ENCODE peak calls at places on chromosome 4, in ten cellular contexts. One of them, this sample, is unnamed. For H3K4me1, the result is how much of the 10 kb centered on the place peaks cover.

GRCh38 chr4:73021634-73022033 is 47.9 kb downstream of the COX18 start:
- DNase-seq in tibial artery: no peak
- DNase-seq in heart right ventricle: no peak
- DNase-seq in BE2C: peak
- DNase-seq in ovary: no peak
- DNase-seq in cardiac muscle cell: peak
- DNase-seq in H1: no peak
- DNase-seq in transverse colon: no peak
- DNase-seq in left ventricle myocardium inferior: no peak
- DNase-seq in lower lobe of right lung: no peak
- DNase-seq in this sample: no peak

GRCh38 chr4:181569553-181569952 is 673.6 kb upstream of the TENM3 start:
- DNase-seq in cardiac muscle cell: peak
- DNase-seq in tibial artery: no peak
- DNase-seq in ovary: no peak
- DNase-seq in H1: no peak
- DNase-seq in heart right ventricle: no peak
- DNase-seq in left ventricle myocardium inferior: no peak
- DNase-seq in BE2C: no peak
- DNase-seq in lower lobe of right lung: no peak
- DNase-seq in transverse colon: no peak
- DNase-seq in this sample: no peak

GRCh38 chr4:144754562-144755410 is 108.8 kb downstream of the HHIP start:
- DNase-seq in lower lobe of right lung: no peak
- DNase-seq in heart right ventricle: no peak
- DNase-seq in left ventricle myocardium inferior: no peak
- DNase-seq in cardiac muscle cell: peak
- DNase-seq in tibial artery: no peak
- DNase-seq in H1: no peak
- DNase-seq in transverse colon: no peak
- DNase-seq in BE2C: no peak
- DNase-seq in ovary: no peak
- DNase-seq in this sample: no peak

GRCh38 chr4:169665039-169665732 is 44.8 kb downstream of the CLCN3 start:
- DNase-seq in heart right ventricle: no peak
- DNase-seq in BE2C: no peak
- DNase-seq in transverse colon: no peak
- DNase-seq in left ventricle myocardium inferior: no peak
- DNase-seq in H1: no peak
- DNase-seq in lower lobe of right lung: no peak
- DNase-seq in ovary: no peak
- DNase-seq in cardiac muscle cell: no peak
- DNase-seq in tibial artery: no peak
- DNase-seq in this sample: no peak

GRCh38 chr4:164081801-164082200 is 587.3 kb downstream of the TMA16 start:
- DNase-seq in BE2C: no peak
- DNase-seq in ovary: no peak
- DNase-seq in cardiac muscle cell: no peak
- DNase-seq in heart right ventricle: no peak
- DNase-seq in tibial artery: no peak
- DNase-seq in lower lobe of right lung: no peak
- DNase-seq in H1: no peak
- DNase-seq in left ventricle myocardium inferior: no peak
- DNase-seq in transverse colon: no peak
- DNase-seq in this sample: no peak

GRCh38 chr4:15238720-15239119 is 189.1 kb upstream of the C1QTNF7 start:
- DNase-seq in transverse colon: no peak
- DNase-seq in ovary: peak
- DNase-seq in heart right ventricle: no peak
- DNase-seq in BE2C: peak
- DNase-seq in cardiac muscle cell: peak
- DNase-seq in lower lobe of right lung: no peak
- DNase-seq in left ventricle myocardium inferior: no peak
- DNase-seq in tibial artery: no peak
- DNase-seq in H1: no peak
- DNase-seq in this sample: peak

GRCh38 chr4:26751004-26751403 is 109.6 kb upstream of the STIM2 start:
- DNase-seq in H1: no peak
- DNase-seq in transverse colon: no peak
- DNase-seq in lower lobe of right lung: no peak
- DNase-seq in tibial artery: no peak
- DNase-seq in ovary: no peak
- DNase-seq in heart right ventricle: no peak
- DNase-seq in BE2C: no peak
- DNase-seq in cardiac muscle cell: no peak
- DNase-seq in left ventricle myocardium inferior: no peak
- DNase-seq in this sample: no peak

GRCh38 chr4:35789899-35790574 is 454.3 kb downstream of the ARAP2 start:
- DNase-seq in ovary: no peak
- DNase-seq in BE2C: no peak
- DNase-seq in H1: no peak
- DNase-seq in left ventricle myocardium inferior: no peak
- DNase-seq in transverse colon: no peak
- DNase-seq in heart right ventricle: no peak
- DNase-seq in tibial artery: no peak
- DNase-seq in lower lobe of right lung: no peak
- DNase-seq in cardiac muscle cell: no peak
- DNase-seq in this sample: no peak

GRCh38 chr4:74431113-74431826 is 13.7 kb upstream of the AREG start:
- DNase-seq in cardiac muscle cell: peak
- DNase-seq in BE2C: no peak
- DNase-seq in transverse colon: no peak
- DNase-seq in tibial artery: no peak
- DNase-seq in H1: no peak
- DNase-seq in left ventricle myocardium inferior: no peak
- DNase-seq in ovary: no peak
- DNase-seq in lower lobe of right lung: no peak
- DNase-seq in heart right ventricle: no peak
- DNase-seq in this sample: no peak

GRCh38 chr4:19678763-19679162 is 572.9 kb upstream of the SLIT2 start:
- DNase-seq in lower lobe of right lung: no peak
- DNase-seq in cardiac muscle cell: peak
- DNase-seq in ovary: no peak
- DNase-seq in BE2C: no peak
- DNase-seq in heart right ventricle: no peak
- DNase-seq in transverse colon: no peak
- DNase-seq in tibial artery: no peak
- DNase-seq in H1: no peak
- DNase-seq in left ventricle myocardium inferior: no peak
- DNase-seq in this sample: no peak

GRCh38 chr4:10180927-10181744 is 64.5 kb upstream of the WDR1 start:
- DNase-seq in heart right ventricle: no peak
- DNase-seq in H1: no peak
- DNase-seq in tibial artery: no peak
- DNase-seq in cardiac muscle cell: peak
- DNase-seq in left ventricle myocardium inferior: no peak
- DNase-seq in transverse colon: no peak
- DNase-seq in lower lobe of right lung: no peak
- DNase-seq in ovary: no peak
- DNase-seq in BE2C: no peak
- DNase-seq in this sample: peak

GRCh38 chr4:5365071-5366008 is 314.1 kb downstream of the STK32B start:
- DNase-seq in lower lobe of right lung: no peak
- DNase-seq in tibial artery: no peak
- DNase-seq in ovary: no peak
- DNase-seq in H1: peak
- DNase-seq in cardiac muscle cell: peak
- DNase-seq in left ventricle myocardium inferior: no peak
- DNase-seq in heart right ventricle: no peak
- DNase-seq in transverse colon: peak
- DNase-seq in BE2C: no peak
- DNase-seq in this sample: no peak

DNA sequence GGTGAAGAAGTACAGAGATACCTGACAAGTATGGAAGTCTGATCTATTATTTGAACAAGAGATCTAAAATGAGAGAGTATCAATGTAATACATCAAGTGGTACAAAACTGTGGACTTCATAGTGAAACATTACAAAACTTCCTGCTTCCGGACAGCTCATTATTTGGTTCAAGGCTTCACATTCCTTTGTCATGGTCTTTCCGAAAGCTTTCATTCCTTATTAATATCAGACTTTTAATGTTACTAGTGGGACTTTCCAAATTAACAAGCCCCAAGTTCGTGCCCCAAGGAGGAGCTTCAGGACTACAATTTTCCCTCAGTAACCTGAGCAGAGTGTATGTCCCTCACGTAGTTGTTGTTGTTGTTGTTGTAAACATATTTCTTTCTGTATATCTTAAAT is 1.2 kb downstream of the CHIC2 start:
- DNase-seq in ovary: no peak
- DNase-seq in lower lobe of right lung: no peak
- DNase-seq in transverse colon: no peak
- DNase-seq in H1: no peak
- DNase-seq in cardiac muscle cell: peak
- DNase-seq in BE2C: no peak
- DNase-seq in left ventricle myocardium inferior: no peak
- DNase-seq in heart right ventricle: no peak
- DNase-seq in tibial artery: no peak
- DNase-seq in this sample: no peak
- H3K4me1 ChIP-seq in ovary: under half
- H3K4me1 ChIP-seq in lower lobe of right lung: half or more
- H3K4me1 ChIP-seq in transverse colon: under half
- H3K4me1 ChIP-seq in H1: under half
- H3K4me1 ChIP-seq in cardiac muscle cell: under half
- H3K4me1 ChIP-seq in BE2C: under half
- H3K4me1 ChIP-seq in left ventricle myocardium inferior: half or more
- H3K4me1 ChIP-seq in heart right ventricle: half or more
- H3K4me1 ChIP-seq in tibial artery: half or more
- H3K4me1 ChIP-seq in this sample: under half

GRCh38 chr4:77045490-77045889 is 30.3 kb downstream of the CCNI start:
- DNase-seq in ovary: no peak
- DNase-seq in heart right ventricle: no peak
- DNase-seq in lower lobe of right lung: no peak
- DNase-seq in tibial artery: no peak
- DNase-seq in H1: no peak
- DNase-seq in cardiac muscle cell: peak
- DNase-seq in transverse colon: no peak
- DNase-seq in BE2C: no peak
- DNase-seq in left ventricle myocardium inferior: no peak
- DNase-seq in this sample: no peak
- TF ChIP-seq CTCF in ovary: peak
- TF ChIP-seq CTCF in heart right ventricle: no peak
- TF ChIP-seq CTCF in lower lobe of right lung: no peak
- TF ChIP-seq CTCF in tibial artery: no peak
- TF ChIP-seq CTCF in H1: no peak
- TF ChIP-seq CTCF in cardiac muscle cell: peak
- TF ChIP-seq CTCF in transverse colon: no peak
- TF ChIP-seq CTCF in BE2C: peak
- TF ChIP-seq CTCF in left ventricle myocardium inferior: peak
- TF ChIP-seq CTCF in this sample: no peak

GRCh38 chr4:153545822-153546221 is 79.7 kb downstream of the TMEM131L start:
- DNase-seq in H1: no peak
- DNase-seq in heart right ventricle: no peak
- DNase-seq in BE2C: no peak
- DNase-seq in tibial artery: no peak
- DNase-seq in cardiac muscle cell: no peak
- DNase-seq in left ventricle myocardium inferior: no peak
- DNase-seq in lower lobe of right lung: no peak
- DNase-seq in transverse colon: no peak
- DNase-seq in ovary: no peak
- DNase-seq in this sample: no peak

GRCh38 chr4:153542131-153542530 is 76.0 kb downstream of the TMEM131L start:
- DNase-seq in tibial artery: no peak
- DNase-seq in lower lobe of right lung: no peak
- DNase-seq in ovary: no peak
- DNase-seq in cardiac muscle cell: no peak
- DNase-seq in heart right ventricle: no peak
- DNase-seq in transverse colon: no peak
- DNase-seq in H1: no peak
- DNase-seq in left ventricle myocardium inferior: no peak
- DNase-seq in BE2C: no peak
- DNase-seq in this sample: no peak

GRCh38 chr4:153543351-153543750 is 77.2 kb downstream of the TMEM131L start:
- DNase-seq in BE2C: no peak
- DNase-seq in lower lobe of right lung: no peak
- DNase-seq in heart right ventricle: no peak
- DNase-seq in ovary: no peak
- DNase-seq in left ventricle myocardium inferior: no peak
- DNase-seq in H1: no peak
- DNase-seq in tibial artery: no peak
- DNase-seq in transverse colon: no peak
- DNase-seq in cardiac muscle cell: no peak
- DNase-seq in this sample: no peak

GRCh38 chr4:153541426-153542096 is 75.4 kb downstream of the TMEM131L start:
- DNase-seq in H1: no peak
- DNase-seq in ovary: no peak
- DNase-seq in tibial artery: no peak
- DNase-seq in lower lobe of right lung: no peak
- DNase-seq in transverse colon: no peak
- DNase-seq in BE2C: no peak
- DNase-seq in cardiac muscle cell: peak
- DNase-seq in heart right ventricle: no peak
- DNase-seq in left ventricle myocardium inferior: no peak
- DNase-seq in this sample: no peak

GRCh38 chr4:153542835-153543234 is 76.7 kb downstream of the TMEM131L start:
- DNase-seq in tibial artery: no peak
- DNase-seq in BE2C: no peak
- DNase-seq in H1: no peak
- DNase-seq in lower lobe of right lung: no peak
- DNase-seq in transverse colon: no peak
- DNase-seq in cardiac muscle cell: no peak
- DNase-seq in left ventricle myocardium inferior: no peak
- DNase-seq in heart right ventricle: no peak
- DNase-seq in ovary: no peak
- DNase-seq in this sample: no peak
- H3K4me1 ChIP-seq in tibial artery: half or more
- H3K4me1 ChIP-seq in BE2C: under half
- H3K4me1 ChIP-seq in H1: under half
- H3K4me1 ChIP-seq in lower lobe of right lung: under half
- H3K4me1 ChIP-seq in transverse colon: under half
- H3K4me1 ChIP-seq in cardiac muscle cell: under half
- H3K4me1 ChIP-seq in left ventricle myocardium inferior: half or more
- H3K4me1 ChIP-seq in heart right ventricle: half or more
- H3K4me1 ChIP-seq in ovary: under half
- H3K4me1 ChIP-seq in this sample: under half

DNA sequence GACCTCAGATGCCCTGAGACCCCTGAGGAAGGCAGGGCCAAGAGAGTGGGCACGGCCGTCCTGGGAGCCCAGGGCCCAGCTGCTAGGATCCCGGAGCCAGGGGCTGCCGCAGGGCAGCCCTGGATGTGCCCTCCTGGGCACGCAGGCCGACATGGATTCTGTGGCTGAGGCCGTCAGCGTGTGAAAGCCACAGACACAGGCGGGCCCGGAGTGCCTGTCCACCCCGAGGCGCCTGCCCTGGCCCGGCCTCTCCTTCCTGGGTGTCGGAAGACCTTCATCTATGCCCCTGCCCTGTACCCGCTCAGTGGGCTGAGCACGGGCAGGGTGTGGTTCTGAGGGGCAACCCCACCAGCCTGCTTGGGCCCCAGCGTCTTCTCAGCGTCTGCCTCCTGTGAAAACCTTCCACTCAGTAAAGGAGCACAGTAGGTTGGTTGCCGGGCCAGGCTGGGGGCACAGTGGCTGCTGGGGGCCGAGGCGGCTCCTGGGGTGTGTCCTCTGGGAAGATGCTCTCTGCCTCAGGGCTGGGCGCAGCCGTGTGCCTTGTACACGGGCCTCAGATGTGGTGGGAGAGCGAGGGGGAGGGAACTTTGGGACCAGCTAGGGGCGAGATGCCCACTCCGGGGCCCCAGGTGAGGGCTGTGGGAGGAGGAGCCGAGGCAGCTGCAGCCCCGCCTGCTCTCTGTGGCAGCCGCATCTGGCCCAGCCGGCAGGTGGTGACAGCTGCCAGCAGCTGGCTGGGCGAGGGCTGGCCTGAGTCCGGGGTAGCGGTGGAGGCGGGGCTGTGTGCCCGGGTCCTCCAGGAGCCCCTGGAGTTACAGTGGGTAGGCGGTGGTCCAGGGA is 20.8 kb downstream of the FGFRL1 start:
- DNase-seq in ovary: peak
- DNase-seq in tibial artery: no peak
- DNase-seq in heart right ventricle: no peak
- DNase-seq in transverse colon: no peak
- DNase-seq in BE2C: peak
- DNase-seq in H1: no peak
- DNase-seq in left ventricle myocardium inferior: no peak
- DNase-seq in lower lobe of right lung: no peak
- DNase-seq in cardiac muscle cell: no peak
- DNase-seq in this sample: no peak
- TF ChIP-seq CTCF in ovary: no peak
- TF ChIP-seq CTCF in tibial artery: no peak
- TF ChIP-seq CTCF in heart right ventricle: no peak
- TF ChIP-seq CTCF in transverse colon: no peak
- TF ChIP-seq CTCF in BE2C: no peak
- TF ChIP-seq CTCF in H1: no peak
- TF ChIP-seq CTCF in left ventricle myocardium inferior: no peak
- TF ChIP-seq CTCF in lower lobe of right lung: no peak
- TF ChIP-seq CTCF in cardiac muscle cell: no peak
- TF ChIP-seq CTCF in this sample: no peak